ENCODE peak calls at places on chromosome 9, in five cellular contexts. I is A549, T is H9, H is OCI-LY7, S is Caco-2. X is an unnamed sample. For H3K4me1 and H3K9me3, the result is how much of the 10 kb centered on the place peaks cover.

GRCh38 chr9:83234541-83234940 is 171.6 kb upstream of the RASEF start:
- DNase-seq in I (no peak), H (no peak), S (no peak), T (no peak), X (no peak)

GRCh38 chr9:101369286-101369685 is 15.5 kb downstream of the BAAT start:
- DNase-seq in S (no peak), I (peak), T (no peak), H (no peak), X (no peak)

GRCh38 chr9:26723486-26723885 is 169.1 kb downstream of the CAAP1 start:
- DNase-seq in T (peak), I (peak), H (no peak), S (no peak), X (peak)

GRCh38 chr9:129869585-129870501 is 34.6 kb downstream of the USP20 start:
- DNase-seq in I (no peak), H (no peak), S (no peak), T (peak), X (no peak)

GRCh38 chr9:35736201-35736633 is 3.8 kb downstream of the CREB3 start:
- DNase-seq in S (peak), I (peak), H (peak), T (peak), X (no peak)

GRCh38 chr9:74330487-74331214 is 166.5 kb upstream of the RORB start:
- DNase-seq in S (no peak), T (no peak), H (no peak), I (no peak), X (no peak)

GRCh38 chr9:6788175-6789016 is 30.6 kb downstream of the KDM4C start:
- DNase-seq in S (peak), T (peak), I (peak), H (no peak), X (no peak)

GRCh38 chr9:121819511-121820231 is 168.2 kb downstream of the DAB2IP start:
- DNase-seq in S (no peak), T (peak), H (peak), I (no peak), X (no peak)

GRCh38 chr9:115883467-115884329 is 269.9 kb upstream of the PAPPA start:
- DNase-seq in I (peak), S (peak), H (peak), T (peak), X (peak)

GRCh38 chr9:136529516-136530471 is 16.1 kb downstream of the NOTCH1 start:
- DNase-seq in I (no peak), T (no peak), H (no peak), S (no peak), X (no peak)

GRCh38 chr9:89814340-89815040 is 209.7 kb downstream of the GADD45G start:
- DNase-seq in S (no peak), I (no peak), T (no peak), H (peak), X (no peak)

GRCh38 chr9:104093647-104094533 is at the start of gene SMC2:
- DNase-seq in T (peak), I (peak), S (peak), H (peak), X (peak)

DNA sequence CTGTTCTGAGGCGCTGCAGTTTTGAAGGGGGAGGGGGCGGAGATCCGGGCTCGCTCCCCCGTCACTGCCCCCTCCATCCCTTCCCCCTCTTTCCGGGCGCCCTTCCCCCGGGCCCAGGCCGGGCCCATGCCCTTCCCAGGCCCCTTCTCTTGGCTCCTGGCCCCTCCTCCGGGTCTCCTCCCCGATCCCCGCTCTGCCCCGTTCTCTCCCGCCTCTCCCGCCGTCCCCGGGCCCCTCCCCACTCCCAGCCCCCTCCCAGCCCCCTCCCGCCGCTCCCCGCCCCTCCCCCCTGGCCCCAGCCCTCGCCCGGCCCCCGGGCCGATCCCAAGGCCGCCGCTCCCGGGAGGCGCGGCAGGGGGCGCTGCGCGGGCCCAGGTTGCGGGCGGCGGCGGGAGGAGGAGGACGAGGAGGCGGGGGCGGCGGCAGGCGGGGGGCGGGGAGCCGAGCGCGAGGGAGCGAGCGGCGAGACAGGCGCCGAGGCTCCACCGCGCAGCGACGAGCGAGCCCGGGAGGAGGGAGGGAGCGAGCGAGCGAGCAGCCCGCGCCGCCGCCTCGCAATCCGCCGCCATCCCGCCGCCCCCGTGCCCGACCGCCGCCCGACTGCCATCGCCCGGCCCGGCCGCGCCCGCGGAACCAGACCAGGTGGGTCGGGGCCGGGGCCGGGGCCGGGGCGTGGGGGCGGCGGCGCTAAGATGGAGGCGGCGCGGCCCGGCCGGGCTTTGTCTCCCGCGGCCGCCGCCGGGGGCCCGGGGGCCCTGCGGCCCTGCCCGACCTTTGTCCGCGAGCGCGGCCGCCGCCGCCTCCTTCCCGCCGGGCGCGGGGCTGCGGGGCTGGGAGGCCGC is at the start of gene PRRC2B:
- DNase-seq in H (peak), T (peak), I (peak), S (peak), X (peak)
- H3K4me1 ChIP-seq in H (under half), T (under half), I (under half), S (under half), X (under half)

GRCh38 chr9:94624621-94625020 is 14.7 kb downstream of the FBP1 start:
- DNase-seq in I (no peak), T (no peak), S (no peak), H (no peak), X (no peak)

GRCh38 chr9:94630281-94630680 is 9.0 kb downstream of the FBP1 start:
- DNase-seq in I (no peak), T (no peak), H (no peak), S (no peak), X (no peak)

GRCh38 chr9:94625835-94626234 is 13.5 kb downstream of the FBP1 start:
- DNase-seq in T (peak), S (no peak), I (no peak), H (peak), X (no peak)

GRCh38 chr9:94630833-94631232 is 8.5 kb downstream of the FBP1 start:
- DNase-seq in S (no peak), T (no peak), H (no peak), I (no peak), X (no peak)

GRCh38 chr9:94627287-94627686 is 12.0 kb downstream of the FBP1 start:
- DNase-seq in H (no peak), T (no peak), I (no peak), S (no peak), X (no peak)
- TF ChIP-seq CTCF in H (no peak), T (peak), I (no peak), S (no peak), X (no peak)

GRCh38 chr9:118478752-118479151 is 774.5 kb downstream of the TLR4 start:
- DNase-seq in H (no peak), I (no peak), T (no peak), S (no peak), X (no peak)

GRCh38 chr9:118483677-118484076 is 779.5 kb downstream of the TLR4 start:
- DNase-seq in S (no peak), I (no peak), H (no peak), T (no peak), X (no peak)

GRCh38 chr9:118482311-118482710 is 778.1 kb downstream of the TLR4 start:
- DNase-seq in S (no peak), H (no peak), I (no peak), T (peak), X (no peak)
- H3K9me3 ChIP-seq in S (under half), H (under half), I (under half), T (under half), X (under half)

GRCh38 chr9:133118568-133118967 is 2.5 kb downstream of the RALGDS start:
- DNase-seq in I (no peak), H (no peak), S (no peak), T (no peak), X (no peak)

GRCh38 chr9:133119039-133119438 is 2.0 kb downstream of the RALGDS start:
- DNase-seq in T (no peak), I (no peak), S (no peak), H (no peak), X (no peak)

GRCh38 chr9:133118179-133118520 is 2.9 kb downstream of the RALGDS start:
- DNase-seq in I (no peak), T (no peak), H (no peak), S (no peak), X (no peak)

GRCh38 chr9:133120343-133121199 is 469 bp downstream of the RALGDS start:
- DNase-seq in I (no peak), H (no peak), T (peak), S (no peak), X (peak)

DNA sequence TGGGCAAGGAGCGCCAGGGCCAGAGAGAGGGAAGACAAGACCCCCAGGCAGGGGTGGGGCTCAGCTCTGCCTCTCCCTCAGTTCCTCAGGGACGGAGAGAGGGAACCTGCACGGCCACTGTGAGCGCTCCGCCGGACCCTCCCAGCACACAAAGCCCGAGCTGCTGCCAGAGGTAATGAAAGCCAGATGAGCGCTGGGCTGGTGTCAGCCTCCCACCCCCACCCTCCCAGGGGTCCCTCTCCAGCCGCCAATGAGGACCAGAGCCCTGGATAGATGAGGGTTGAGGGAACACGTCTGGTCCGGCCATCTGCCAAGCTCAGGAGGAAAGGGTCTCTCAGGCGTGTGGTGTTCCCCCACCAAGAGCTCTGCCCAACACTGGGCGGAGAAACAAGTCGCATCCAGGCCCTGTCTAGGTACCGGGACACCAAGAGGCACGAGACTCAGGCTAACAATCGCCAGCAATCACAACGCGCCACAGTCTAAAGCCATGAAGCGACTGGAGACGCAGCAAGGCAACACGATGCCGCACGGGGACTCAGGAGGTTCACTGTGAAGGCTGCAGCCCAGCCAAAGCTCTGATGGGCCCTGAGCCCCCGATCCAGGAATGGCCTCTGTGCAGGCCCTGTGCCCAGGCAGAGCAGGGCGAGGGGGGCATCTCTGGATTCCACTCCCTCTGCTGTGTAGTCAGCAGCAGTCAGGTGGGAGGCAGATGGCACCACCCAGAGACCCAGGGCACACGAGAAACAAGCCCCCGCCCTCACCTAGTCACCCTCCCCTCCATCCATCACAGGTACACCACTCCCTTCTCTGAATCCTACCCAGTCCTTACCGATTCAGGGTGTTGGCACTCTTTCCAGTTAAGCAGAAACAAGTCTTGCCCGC is 1.3 kb downstream of the RALGDS start:
- DNase-seq in I (no peak), T (no peak), H (no peak), S (no peak), X (peak)
- H3K4me1 ChIP-seq in I (under half), T (under half), H (under half), S (under half), X (under half)

GRCh38 chr9:68685770-68686169 is 19.3 kb upstream of the PIP5K1B start:
- DNase-seq in I (peak), T (peak), S (no peak), H (peak), X (peak)
- TF ChIP-seq CTCF in I (no peak), T (peak), S (peak), H (peak), X (peak)

DNA sequence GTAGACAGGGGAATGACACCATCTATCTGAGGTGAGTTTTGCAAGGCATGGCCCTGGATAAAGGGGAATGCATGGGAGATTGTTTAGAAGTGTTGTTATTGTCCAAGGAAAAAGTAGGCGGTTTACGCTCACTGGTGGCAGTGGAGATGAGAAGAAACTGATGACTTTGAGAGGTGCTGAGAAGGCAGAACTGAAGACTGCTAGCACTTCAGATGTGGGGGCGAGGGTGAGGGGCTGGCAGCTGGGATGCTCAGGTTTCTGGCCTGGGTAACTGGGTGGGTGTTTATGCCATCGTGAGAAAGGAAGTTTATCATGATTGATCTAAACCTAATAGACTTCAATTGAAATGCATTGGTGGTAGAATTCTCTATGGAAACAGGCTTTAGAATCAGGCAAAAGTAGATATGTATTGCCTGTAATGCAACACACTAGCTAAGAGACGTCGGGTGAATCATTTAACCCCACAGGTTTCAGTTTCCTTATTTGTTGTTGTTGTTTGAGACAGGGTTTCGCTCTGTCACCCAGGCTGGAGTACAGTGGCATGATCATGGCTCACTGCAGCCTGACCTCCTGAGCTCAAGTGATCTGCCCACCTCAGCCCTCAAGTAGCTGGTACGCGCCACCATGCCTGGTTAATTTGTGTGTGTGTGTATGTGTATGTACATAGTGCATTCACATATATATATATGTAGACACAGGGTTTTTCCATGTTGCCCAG is 123.5 kb downstream of the SLC24A2 start:
- DNase-seq in T (no peak), I (no peak), H (no peak), S (no peak), X (no peak)
- H3K9me3 ChIP-seq in T (under half), I (under half), H (under half), S (under half), X (under half)

GRCh38 chr9:127537792-127538191 is 74.3 kb upstream of the STXBP1 start:
- DNase-seq in H (no peak), T (peak), S (no peak), I (no peak), X (no peak)
- H3K4me1 ChIP-seq in H (under half), T (under half), S (under half), I (half or more), X (under half)

GRCh38 chr9:97990259-97990658 is 7.1 kb downstream of the ANP32B start:
- DNase-seq in H (no peak), T (no peak), I (peak), S (no peak), X (no peak)
- TF ChIP-seq CTCF in H (peak), T (no peak), I (peak), S (no peak), X (no peak)

GRCh38 chr9:4615778-4616177 is 46.3 kb upstream of the PLPP6 start:
- DNase-seq in H (no peak), T (no peak), S (no peak), I (no peak), X (no peak)

GRCh38 chr9:4617752-4618151 is 44.3 kb upstream of the PLPP6 start:
- DNase-seq in T (no peak), H (no peak), S (no peak), I (no peak), X (no peak)

GRCh38 chr9:4620881-4621555 is 41.1 kb upstream of the PLPP6 start:
- DNase-seq in H (no peak), I (no peak), S (no peak), T (no peak), X (no peak)

GRCh38 chr9:4620046-4620765 is 41.9 kb upstream of the PLPP6 start:
- DNase-seq in H (no peak), I (no peak), T (no peak), S (no peak), X (no peak)

DNA sequence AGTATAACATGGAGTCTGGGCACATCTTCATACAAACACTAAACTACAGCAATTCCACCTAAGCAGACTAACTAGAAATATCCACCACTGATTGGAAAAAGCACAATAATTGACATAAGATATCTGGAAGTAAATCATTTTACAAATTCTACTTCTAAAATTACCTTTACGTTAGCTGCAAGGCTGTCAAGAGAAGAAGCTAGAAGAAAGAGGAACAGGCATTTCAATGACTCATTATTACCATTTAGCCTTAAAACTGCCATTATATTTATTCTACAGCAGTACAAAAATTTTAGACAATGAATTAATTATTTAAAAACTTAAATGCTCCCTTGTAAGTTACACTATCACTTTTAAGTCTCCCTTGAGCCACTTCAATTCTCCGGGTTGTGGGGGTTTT is 43.4 kb upstream of the PLPP6 start:
- DNase-seq in S (no peak), H (no peak), I (no peak), T (no peak), X (no peak)
- H3K9me3 ChIP-seq in S (under half), H (under half), I (under half), T (under half), X (under half)

GRCh38 chr9:37029776-37030590 is 4.1 kb downstream of the PAX5 start:
- DNase-seq in T (peak), I (no peak), S (no peak), H (peak), X (no peak)
- H3K4me1 ChIP-seq in T (under half), I (under half), S (under half), H (half or more), X (under half)

X was measured in mucosa of descending colon.